ENCODE peak calls at places on chromosome 9, in five cellular contexts. One of them, this sample, is unnamed.

GRCh38 chr9:137417161-137418021 is 5.6 kb downstream of the EXD3 start:
- DNase-seq in left ventricle myocardium inferior: no peak
- DNase-seq in occipital lobe: no peak
- DNase-seq in NCI-H524 treated with DMSO at 0.1 percent for 48 hours: no peak
- DNase-seq in HCT116: no peak
- DNase-seq in this sample: no peak

GRCh38 chr9:131395027-131395744 is 1.3 kb downstream of the PRRC2B start:
- DNase-seq in HCT116: no peak
- DNase-seq in NCI-H524 treated with DMSO at 0.1 percent for 48 hours: peak; percentile 21
- DNase-seq in occipital lobe: no peak
- DNase-seq in left ventricle myocardium inferior: no peak
- DNase-seq in this sample: no peak

GRCh38 chr9:127526655-127527559 is 75.6 kb downstream of the LRSAM1 start:
- DNase-seq in HCT116: no peak
- DNase-seq in left ventricle myocardium inferior: no peak
- DNase-seq in occipital lobe: no peak
- DNase-seq in NCI-H524 treated with DMSO at 0.1 percent for 48 hours: peak; percentile 89
- DNase-seq in this sample: no peak

GRCh38 chr9:34049630-34050384 is 1.1 kb upstream of the UBAP2 start:
- DNase-seq in left ventricle myocardium inferior: no peak
- DNase-seq in HCT116: no peak
- DNase-seq in NCI-H524 treated with DMSO at 0.1 percent for 48 hours: peak; percentile 86
- DNase-seq in occipital lobe: no peak
- DNase-seq in this sample: no peak

GRCh38 chr9:13860019-13860418 is 453.9 kb downstream of the NFIB start:
- DNase-seq in occipital lobe: no peak
- DNase-seq in NCI-H524 treated with DMSO at 0.1 percent for 48 hours: no peak
- DNase-seq in left ventricle myocardium inferior: no peak
- DNase-seq in HCT116: no peak
- DNase-seq in this sample: no peak

GRCh38 chr9:105483618-105484017 is 35.8 kb downstream of the FSD1L start:
- DNase-seq in NCI-H524 treated with DMSO at 0.1 percent for 48 hours: no peak
- DNase-seq in left ventricle myocardium inferior: no peak
- DNase-seq in HCT116: no peak
- DNase-seq in occipital lobe: no peak
- DNase-seq in this sample: no peak

GRCh38 chr9:20941177-20941690 is 90.2 kb downstream of the HACD4 start:
- DNase-seq in left ventricle myocardium inferior: peak; percentile 20
- DNase-seq in NCI-H524 treated with DMSO at 0.1 percent for 48 hours: peak; percentile 18
- DNase-seq in HCT116: peak; percentile 62
- DNase-seq in occipital lobe: no peak
- DNase-seq in this sample: peak; percentile 30

GRCh38 chr9:101176384-101176783 is 147.9 kb downstream of the PLPPR1 start:
- DNase-seq in left ventricle myocardium inferior: no peak
- DNase-seq in NCI-H524 treated with DMSO at 0.1 percent for 48 hours: no peak
- DNase-seq in occipital lobe: no peak
- DNase-seq in HCT116: peak; percentile 10
- DNase-seq in this sample: no peak

GRCh38 chr9:90807006-90807405 is 5.4 kb downstream of the SYK start:
- DNase-seq in HCT116: no peak
- DNase-seq in NCI-H524 treated with DMSO at 0.1 percent for 48 hours: no peak
- DNase-seq in occipital lobe: no peak
- DNase-seq in left ventricle myocardium inferior: no peak
- DNase-seq in this sample: no peak

GRCh38 chr9:88280816-88281382 is 107.3 kb upstream of the SPIN1 start:
- DNase-seq in left ventricle myocardium inferior: no peak
- DNase-seq in NCI-H524 treated with DMSO at 0.1 percent for 48 hours: no peak
- DNase-seq in occipital lobe: no peak
- DNase-seq in HCT116: no peak
- DNase-seq in this sample: no peak

GRCh38 chr9:118928723-118929122 is 440.5 kb downstream of the BRINP1 start:
- DNase-seq in NCI-H524 treated with DMSO at 0.1 percent for 48 hours: no peak
- DNase-seq in occipital lobe: no peak
- DNase-seq in HCT116: no peak
- DNase-seq in left ventricle myocardium inferior: no peak
- DNase-seq in this sample: no peak

GRCh38 chr9:124251188-124251587 is 6.6 kb upstream of the NEK6 start:
- DNase-seq in HCT116: no peak
- DNase-seq in NCI-H524 treated with DMSO at 0.1 percent for 48 hours: no peak
- DNase-seq in left ventricle myocardium inferior: no peak
- DNase-seq in occipital lobe: no peak
- DNase-seq in this sample: no peak

GRCh38 chr9:93422987-93423386 is 28.5 kb upstream of the FAM120A start:
- DNase-seq in left ventricle myocardium inferior: no peak
- DNase-seq in occipital lobe: no peak
- DNase-seq in HCT116: no peak
- DNase-seq in NCI-H524 treated with DMSO at 0.1 percent for 48 hours: no peak
- DNase-seq in this sample: no peak

GRCh38 chr9:79574716-79575242 is 3.0 kb downstream of the TLE4 start:
- DNase-seq in left ventricle myocardium inferior: no peak
- DNase-seq in occipital lobe: no peak
- DNase-seq in NCI-H524 treated with DMSO at 0.1 percent for 48 hours: no peak
- DNase-seq in HCT116: no peak
- DNase-seq in this sample: no peak

GRCh38 chr9:112495614-112496013 is 9.0 kb downstream of the KIAA1958 start:
- DNase-seq in occipital lobe: no peak
- DNase-seq in left ventricle myocardium inferior: no peak
- DNase-seq in NCI-H524 treated with DMSO at 0.1 percent for 48 hours: no peak
- DNase-seq in HCT116: no peak
- DNase-seq in this sample: no peak

GRCh38 chr9:31470051-31470450 is 914.4 kb upstream of the ACO1 start:
- DNase-seq in HCT116: no peak
- DNase-seq in NCI-H524 treated with DMSO at 0.1 percent for 48 hours: no peak
- DNase-seq in occipital lobe: no peak
- DNase-seq in left ventricle myocardium inferior: no peak
- DNase-seq in this sample: no peak

GRCh38 chr9:17600962-17601593 is 22.2 kb downstream of the SH3GL2 start:
- DNase-seq in occipital lobe: no peak
- DNase-seq in NCI-H524 treated with DMSO at 0.1 percent for 48 hours: no peak
- DNase-seq in left ventricle myocardium inferior: no peak
- DNase-seq in HCT116: no peak
- DNase-seq in this sample: no peak

GRCh38 chr9:115208503-115208902 is 90.5 kb upstream of the TNC start:
- DNase-seq in NCI-H524 treated with DMSO at 0.1 percent for 48 hours: no peak
- DNase-seq in occipital lobe: no peak
- DNase-seq in HCT116: no peak
- DNase-seq in left ventricle myocardium inferior: no peak
- DNase-seq in this sample: no peak

GRCh38 chr9:35649431-35650340 is 1.0 kb downstream of the SIT1 start:
- DNase-seq in left ventricle myocardium inferior: no peak
- DNase-seq in NCI-H524 treated with DMSO at 0.1 percent for 48 hours: no peak
- DNase-seq in occipital lobe: no peak
- DNase-seq in HCT116: no peak
- DNase-seq in this sample: no peak

GRCh38 chr9:117448066-117448465 is 33.2 kb upstream of the ASTN2 start:
- DNase-seq in occipital lobe: no peak
- DNase-seq in NCI-H524 treated with DMSO at 0.1 percent for 48 hours: no peak
- DNase-seq in left ventricle myocardium inferior: no peak
- DNase-seq in HCT116: no peak
- DNase-seq in this sample: no peak

This sample was measured in DMS 273 treated with DMSO at 0.1 percent for 48 hours.